ENCODE peak calls at places on chromosome 17, in four cellular contexts. C is GM13976; L is H1; E is CD4-positive, alpha-beta T cell. I is an unnamed sample.

GRCh38 chr17:74785981-74786360 is 9.8 kb upstream of the NAT9 start:
- DNase-seq in C (no peak), L (no peak), E (no peak), I (no peak)

GRCh38 chr17:3804503-3804931 is 3.5 kb upstream of the ITGAE start:
- DNase-seq in C (peak; percentile 78), L (no peak), E (no peak), I (no peak)

GRCh38 chr17:45235071-45236001 is 13.7 kb downstream of the FMNL1 start:
- DNase-seq in C (peak; percentile 81), L (peak; percentile 92), E (peak; percentile 70), I (peak; percentile 56)

GRCh38 chr17:57286372-57287105 is 30.2 kb downstream of the MSI2 start:
- DNase-seq in C (no peak), L (no peak), E (no peak), I (no peak)

GRCh38 chr17:34173221-34173620 is 81.9 kb upstream of the CCL2 start:
- DNase-seq in C (no peak), L (no peak), E (no peak), I (no peak)

GRCh38 chr17:34420900-34421299 is 57.9 kb upstream of the CCL1 start:
- DNase-seq in C (no peak), L (no peak), E (no peak), I (no peak)

GRCh38 chr17:37848690-37849616 is 75.3 kb upstream of the TBC1D3K start:
- DNase-seq in C (peak; percentile 75), L (no peak), E (no peak), I (no peak)

GRCh38 chr17:62627904-62628603 is 584 bp downstream of the MRC2 start:
- DNase-seq in C (peak; percentile 55), L (no peak), E (no peak), I (no peak)

GRCh38 chr17:16944334-16945140 is 27.4 kb downstream of the TNFRSF13B start:
- DNase-seq in C (no peak), L (peak; percentile 23), E (no peak), I (no peak)

GRCh38 chr17:28902819-28903545 is at the start of gene DHRS13:
- DNase-seq in C (peak; percentile 95), L (peak; percentile 97), E (peak; percentile 91), I (peak; percentile 96)

GRCh38 chr17:57561072-57561861 is 183.8 kb downstream of the CCDC182 start:
- DNase-seq in C (no peak), L (no peak), E (no peak), I (no peak)

GRCh38 chr17:21296097-21297025 is 11.8 kb downstream of the MAP2K3 start:
- DNase-seq in C (peak; percentile 32), L (no peak), E (no peak), I (no peak)

GRCh38 chr17:10754861-10755591 is 25.2 kb upstream of the TMEM220 start:
- DNase-seq in C (no peak), L (peak; percentile 65), E (no peak), I (no peak)

GRCh38 chr17:64707077-64707591 is 45.0 kb upstream of the SMURF2 start:
- DNase-seq in C (no peak), L (no peak), E (no peak), I (no peak)

GRCh38 chr17:62892069-62892675 is 73.9 kb upstream of the TANC2 start:
- DNase-seq in C (no peak), L (no peak), E (no peak), I (no peak)

GRCh38 chr17:76139801-76140660 is 1.0 kb downstream of the FOXJ1 start:
- DNase-seq in C (peak; percentile 63), L (peak; percentile 73), E (peak; percentile 29), I (peak; percentile 63)

GRCh38 chr17:42819939-42820535 is 4.0 kb downstream of the BECN1 start:
- DNase-seq in C (peak; percentile 71), L (peak; percentile 77), E (peak; percentile 43), I (peak; percentile 28)

GRCh38 chr17:57068222-57068658 is 16.8 kb upstream of the AKAP1 start:
- DNase-seq in C (no peak), L (no peak), E (no peak), I (no peak)

GRCh38 chr17:51590071-51590470 is 329.7 kb downstream of the UTP18 start:
- DNase-seq in C (no peak), L (no peak), E (no peak), I (no peak)

GRCh38 chr17:45849536-45849990 is 4.9 kb downstream of the SPPL2C start:
- DNase-seq in C (no peak), L (no peak), E (no peak), I (no peak)

GRCh38 chr17:12409082-12409481 is 256.6 kb upstream of the MYOCD start:
- DNase-seq in C (no peak), L (no peak), E (no peak), I (no peak)

GRCh38 chr17:40461036-40461721 is 17.9 kb downstream of the IGFBP4 start:
- DNase-seq in C (no peak), L (no peak), E (no peak), I (no peak)

GRCh38 chr17:77269696-77270681 is 129.2 kb downstream of the SEC14L1 start:
- DNase-seq in C (no peak), L (no peak), E (no peak), I (no peak)

GRCh38 chr17:30554839-30555751 is 77.9 kb downstream of the GOSR1 start:
- DNase-seq in C (no peak), L (peak; percentile 75), E (no peak), I (no peak)

GRCh38 chr17:58515286-58515685 is 848 bp upstream of the MTMR4 start:
- DNase-seq in C (no peak), L (no peak), E (no peak), I (no peak)

GRCh38 chr17:58325976-58326468 is 2.6 kb downstream of the TSPOAP1 start:
- DNase-seq in C (no peak), L (no peak), E (no peak), I (no peak)

GRCh38 chr17:63550816-63551639 is 751 bp downstream of the DCAF7 start:
- DNase-seq in C (peak; percentile 37), L (peak; percentile 51), E (no peak), I (no peak)

GRCh38 chr17:1997587-1998425 is 27.3 kb downstream of the RTN4RL1 start:
- DNase-seq in C (no peak), L (peak; percentile 68), E (no peak), I (peak; percentile 92)

GRCh38 chr17:19454074-19454473 is 43.0 kb downstream of the RNF112 start:
- DNase-seq in C (no peak), L (peak; percentile 29), E (no peak), I (no peak)

GRCh38 chr17:57421393-57421717 is 165.0 kb downstream of the MSI2 start:
- DNase-seq in C (no peak), L (no peak), E (no peak), I (no peak)

GRCh38 chr17:29076722-29077121 is 33.8 kb downstream of the PIPOX start:
- DNase-seq in C (no peak), L (no peak), E (no peak), I (no peak)

GRCh38 chr17:1485748-1486376 is 6.6 kb downstream of the MYO1C start:
- DNase-seq in C (peak; percentile 82), L (peak; percentile 65), E (peak; percentile 55), I (no peak)

GRCh38 chr17:56269509-56269908 is 116.2 kb downstream of the ANKFN1 start:
- DNase-seq in C (no peak), L (no peak), E (no peak), I (no peak)

DNA sequence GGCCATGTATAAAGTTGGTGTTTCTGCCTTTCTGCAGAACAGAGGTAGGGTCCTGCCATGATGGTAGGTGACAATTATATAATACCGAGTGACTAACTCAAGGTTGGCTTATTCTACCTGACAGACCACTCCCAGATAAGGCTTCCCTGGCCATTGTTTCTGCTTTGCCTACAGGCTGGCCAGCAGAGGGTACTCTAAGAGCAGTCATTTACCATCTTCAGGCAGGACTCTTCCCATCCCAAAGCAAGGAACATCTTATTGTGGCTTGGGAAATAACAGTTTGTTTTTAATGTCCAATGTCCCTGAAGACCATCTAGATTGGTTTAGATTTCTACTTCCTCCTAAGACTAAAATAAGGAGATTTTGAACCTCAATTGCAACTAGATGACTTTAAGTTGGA is 74.1 kb downstream of the SNX11 start:
- DNase-seq in C (no peak), L (no peak), E (no peak), I (no peak)
- TF ChIP-seq CTCF in C (peak; percentile 17), L (peak; percentile 76), E (no peak), I (peak; percentile 48)

DNA sequence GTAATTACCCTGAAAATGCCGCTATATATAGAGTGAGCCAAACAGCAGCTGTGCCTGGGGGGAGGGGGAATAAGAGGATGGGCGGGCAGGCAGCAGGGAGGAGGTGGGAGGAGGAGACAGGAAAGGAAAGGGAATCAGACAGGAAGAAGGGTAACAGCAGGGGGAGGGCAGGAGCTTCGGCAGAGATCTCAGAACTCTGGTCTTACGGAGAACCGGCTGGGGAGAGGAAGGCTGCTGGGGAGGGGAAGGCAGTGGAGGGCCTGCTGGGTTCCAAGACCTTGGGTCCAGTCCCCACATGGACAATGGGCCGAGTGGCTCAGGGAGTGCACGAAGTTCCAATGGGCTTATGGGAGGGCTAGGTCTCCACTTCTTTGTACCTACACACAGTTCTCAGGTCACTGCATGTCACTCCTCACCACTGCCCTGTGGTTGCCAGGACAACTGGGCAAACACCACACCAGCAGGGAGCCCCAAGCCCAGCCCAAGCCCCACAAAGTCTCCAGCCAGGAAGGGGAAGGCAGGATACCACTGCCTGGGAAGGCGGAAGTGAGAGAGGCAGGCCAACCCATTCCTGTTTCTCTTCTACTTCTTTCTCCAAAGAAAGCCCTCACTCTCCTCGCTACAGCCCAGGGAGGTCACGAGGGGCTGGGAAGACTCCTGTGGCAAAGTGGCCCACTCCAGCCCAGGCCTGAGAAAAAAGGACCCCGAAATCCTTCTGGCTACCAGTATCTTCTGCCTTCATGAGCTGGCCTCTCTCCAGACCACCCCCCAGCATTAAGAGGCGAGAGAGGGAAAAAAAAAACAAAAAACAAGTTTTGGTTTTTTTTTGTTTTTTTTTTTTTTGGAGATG is 25.3 kb downstream of the G6PC3 start:
- DNase-seq in C (peak; percentile 61), L (peak; percentile 86), E (no peak), I (peak; percentile 52)
- TF ChIP-seq CTCF in C (no peak), L (no peak), E (no peak), I (no peak)

DNA sequence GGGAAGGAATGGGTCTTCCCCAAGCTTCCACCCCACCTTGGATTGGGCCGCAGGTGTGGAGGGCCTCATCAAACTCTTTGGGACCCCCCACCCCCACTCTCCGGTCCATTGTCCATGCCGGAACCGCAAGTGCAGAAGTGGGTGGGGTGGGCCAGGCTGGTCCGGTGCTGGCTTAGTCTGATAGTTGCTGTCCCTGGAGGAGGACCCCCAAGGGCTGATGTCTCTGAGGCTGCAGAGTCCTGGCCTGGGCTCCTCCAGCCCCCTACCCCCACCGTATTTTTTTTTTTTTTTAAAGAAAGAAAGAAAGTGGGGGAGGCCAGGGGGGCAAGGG is 7.1 kb upstream of the ATXN7L3 start:
- DNase-seq in C (no peak), L (no peak), E (no peak), I (no peak)
- TF ChIP-seq CTCF in C (no peak), L (no peak), E (no peak), I (peak; percentile 1)

GRCh38 chr17:61581611-61582349 is 9.2 kb downstream of the NACA2 start:
- DNase-seq in C (no peak), L (no peak), E (no peak), I (no peak)

GRCh38 chr17:61583660-61584264 is 7.3 kb downstream of the NACA2 start:
- DNase-seq in C (no peak), L (no peak), E (no peak), I (no peak)

GRCh38 chr17:61582593-61582992 is 8.4 kb downstream of the NACA2 start:
- DNase-seq in C (no peak), L (no peak), E (no peak), I (no peak)

GRCh38 chr17:61584266-61584665 is 6.8 kb downstream of the NACA2 start:
- DNase-seq in C (no peak), L (no peak), E (no peak), I (no peak)

GRCh38 chr17:61583242-61583641 is 7.8 kb downstream of the NACA2 start:
- DNase-seq in C (peak; percentile 45), L (no peak), E (no peak), I (no peak)
- TF ChIP-seq CTCF in C (no peak), L (no peak), E (no peak), I (no peak)

GRCh38 chr17:36705651-36706436 is 104.5 kb downstream of the MRM1 start:
- DNase-seq in C (peak; percentile 76), L (no peak), E (no peak), I (no peak)
- TF ChIP-seq CTCF in C (no peak), L (peak; percentile 88), E (peak; percentile 75), I (peak; percentile 84)